ENCODE peak calls at places on chromosome 16, in four cellular contexts. M is GM12891, I is HepG2, Z is H1. O is an unnamed sample.

GRCh38 chr16:89129378-89129777 is 35.7 kb downstream of the ACSF3 start:
- DNase-seq in I (no peak), M (no peak), Z (no peak), O (no peak)

GRCh38 chr16:17258848-17259713 is 211.7 kb downstream of the XYLT1 start:
- DNase-seq in M (peak), I (no peak), Z (no peak), O (peak)

GRCh38 chr16:71552698-71553503 is 24.0 kb downstream of the TAT start:
- DNase-seq in Z (no peak), M (no peak), I (peak), O (no peak)

GRCh38 chr16:62201911-62202310 is 165.7 kb upstream of the CDH8 start:
- DNase-seq in M (no peak), I (no peak), Z (no peak), O (no peak)

GRCh38 chr16:9148376-9149015 is 57.1 kb downstream of the HAPSTR1 start:
- DNase-seq in M (no peak), Z (no peak), I (no peak), O (no peak)

GRCh38 chr16:5024632-5025031 is 9.1 kb downstream of the NAGPA start:
- DNase-seq in Z (no peak), I (no peak), M (no peak), O (no peak)

GRCh38 chr16:50814541-50814940 is 72.7 kb downstream of the CYLD start:
- DNase-seq in M (no peak), I (no peak), Z (no peak), O (no peak)

GRCh38 chr16:24736758-24737157 is 7.3 kb downstream of the TNRC6A start:
- DNase-seq in M (no peak), Z (no peak), I (no peak), O (no peak)

GRCh38 chr16:74601131-74601871 is 5.6 kb downstream of the GLG1 start:
- DNase-seq in Z (no peak), M (peak), I (no peak), O (no peak)

GRCh38 chr16:19856120-19856519 is 28.5 kb downstream of the GPRC5B start:
- DNase-seq in I (no peak), Z (no peak), M (no peak), O (no peak)

GRCh38 chr16:64449511-64449910 is 672.4 kb downstream of the CDH11 start:
- DNase-seq in I (no peak), M (no peak), Z (no peak), O (no peak)

GRCh38 chr16:88558457-88559442 is 11.5 kb upstream of the ZC3H18 start:
- DNase-seq in M (no peak), Z (no peak), I (peak), O (no peak)

GRCh38 chr16:84718-85452 is 6.9 kb downstream of the MPG start:
- DNase-seq in I (no peak), Z (no peak), M (peak), O (peak)

GRCh38 chr16:60788631-60789030 is 1247.6 kb downstream of the CDH8 start:
- DNase-seq in I (no peak), M (no peak), Z (no peak), O (no peak)

GRCh38 chr16:81715358-81716196 is 63.5 kb upstream of the PLCG2 start:
- DNase-seq in M (no peak), Z (no peak), I (no peak), O (no peak)

GRCh38 chr16:76574651-76575050 is 297.4 kb downstream of the CNTNAP4 start:
- DNase-seq in M (no peak), I (peak), Z (no peak), O (no peak)

GRCh38 chr16:84378567-84378966 is 10.2 kb downstream of the ATP2C2 start:
- DNase-seq in M (no peak), Z (no peak), I (no peak), O (no peak)

GRCh38 chr16:4298761-4299522 is 16.9 kb upstream of the GLIS2 start:
- DNase-seq in Z (no peak), I (no peak), M (no peak), O (no peak)

GRCh38 chr16:56136256-56136655 is 55.0 kb upstream of the GNAO1 start:
- DNase-seq in Z (no peak), M (no peak), I (no peak), O (no peak)

GRCh38 chr16:2910441-2910840 is 1.3 kb upstream of the FLYWCH1 start:
- DNase-seq in I (no peak), Z (no peak), M (no peak), O (no peak)

GRCh38 chr16:12231666-12232065 is 255.1 kb downstream of the SNX29 start:
- DNase-seq in Z (no peak), M (no peak), I (no peak), O (no peak)

GRCh38 chr16:85433477-85433876 is 179.6 kb upstream of the GSE1 start:
- DNase-seq in I (no peak), Z (no peak), M (no peak), O (no peak)
- TF ChIP-seq POLR2A in I (no peak), Z (no peak), M (no peak), O (no peak)

GRCh38 chr16:57600952-57601580 is 27.4 kb upstream of the ADGRG1 start:
- DNase-seq in I (no peak), M (no peak), Z (no peak), O (no peak)

GRCh38 chr16:57601801-57602478 is 26.5 kb upstream of the ADGRG1 start:
- DNase-seq in M (no peak), Z (no peak), I (no peak), O (no peak)

GRCh38 chr16:57598437-57598836 is 30.0 kb upstream of the ADGRG1 start:
- DNase-seq in M (no peak), Z (no peak), I (no peak), O (no peak)

GRCh38 chr16:57603110-57604024 is 25.1 kb upstream of the ADGRG1 start:
- DNase-seq in Z (no peak), I (no peak), M (no peak), O (no peak)

DNA sequence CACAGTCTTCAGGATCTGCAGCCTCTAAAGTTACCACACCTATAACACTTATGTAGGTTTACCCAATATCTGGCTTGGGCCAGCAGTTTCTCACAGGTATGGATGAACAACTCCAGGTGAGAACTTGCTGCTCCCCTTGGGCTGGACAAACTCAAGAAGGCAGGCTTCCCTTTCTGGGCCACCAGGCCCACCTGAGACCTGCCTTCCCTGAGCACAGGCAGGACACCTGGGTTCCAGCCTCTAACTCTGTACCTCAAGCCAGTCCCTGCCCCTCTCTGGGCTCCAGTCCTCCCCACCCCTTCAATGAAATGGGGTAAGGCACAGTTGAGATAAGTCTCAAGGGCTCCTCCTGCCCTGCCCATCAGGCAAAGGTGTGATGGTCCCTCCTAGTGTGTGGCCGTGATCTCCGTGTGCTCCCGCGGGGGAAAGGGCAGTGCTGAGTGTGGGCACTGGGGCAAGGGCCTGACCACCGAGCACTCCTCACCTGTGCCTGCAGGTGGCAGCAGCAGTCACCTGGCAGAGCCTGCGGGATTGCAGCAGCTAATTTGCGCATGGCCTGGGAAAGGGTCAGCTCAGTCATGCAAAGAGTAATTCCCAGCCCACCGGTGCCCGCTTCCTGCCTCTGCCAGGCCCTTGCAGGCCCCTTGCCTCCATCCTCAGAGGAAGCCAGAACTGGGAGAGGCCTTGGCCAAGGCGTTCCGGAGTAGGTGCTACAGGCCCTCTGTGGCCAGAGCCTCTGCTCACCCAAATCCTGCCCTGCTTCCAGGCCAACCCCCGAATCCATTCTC is 28.2 kb upstream of the ADGRG1 start:
- DNase-seq in I (peak), Z (peak), M (no peak), O (no peak)
- TF ChIP-seq POLR2AphosphoS5 in I (no peak), Z (no peak), M (no peak), O (no peak)

DNA sequence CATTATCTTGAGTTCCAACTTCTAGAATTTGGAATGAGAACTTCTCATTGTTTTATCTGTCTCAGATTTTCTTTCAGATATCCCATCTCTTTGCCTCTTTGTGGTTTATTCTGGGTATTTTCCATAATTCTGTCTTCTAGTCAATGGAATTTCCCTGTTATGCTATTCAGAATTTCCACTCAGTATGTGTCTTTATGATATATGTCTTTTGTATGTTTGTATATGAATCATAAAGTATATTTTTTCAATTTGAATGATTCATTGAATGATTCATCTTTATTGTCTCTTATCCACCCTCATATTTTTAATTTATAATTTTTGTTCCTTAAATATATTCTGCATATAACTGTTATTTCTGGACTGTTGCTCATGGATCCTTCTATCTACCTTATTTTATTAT is 729.7 kb upstream of the GOT2 start:
- DNase-seq in Z (no peak), I (no peak), M (no peak), O (no peak)
- TF ChIP-seq TAF1 in Z (no peak), I (no peak), M (no peak), O (no peak)

DNA sequence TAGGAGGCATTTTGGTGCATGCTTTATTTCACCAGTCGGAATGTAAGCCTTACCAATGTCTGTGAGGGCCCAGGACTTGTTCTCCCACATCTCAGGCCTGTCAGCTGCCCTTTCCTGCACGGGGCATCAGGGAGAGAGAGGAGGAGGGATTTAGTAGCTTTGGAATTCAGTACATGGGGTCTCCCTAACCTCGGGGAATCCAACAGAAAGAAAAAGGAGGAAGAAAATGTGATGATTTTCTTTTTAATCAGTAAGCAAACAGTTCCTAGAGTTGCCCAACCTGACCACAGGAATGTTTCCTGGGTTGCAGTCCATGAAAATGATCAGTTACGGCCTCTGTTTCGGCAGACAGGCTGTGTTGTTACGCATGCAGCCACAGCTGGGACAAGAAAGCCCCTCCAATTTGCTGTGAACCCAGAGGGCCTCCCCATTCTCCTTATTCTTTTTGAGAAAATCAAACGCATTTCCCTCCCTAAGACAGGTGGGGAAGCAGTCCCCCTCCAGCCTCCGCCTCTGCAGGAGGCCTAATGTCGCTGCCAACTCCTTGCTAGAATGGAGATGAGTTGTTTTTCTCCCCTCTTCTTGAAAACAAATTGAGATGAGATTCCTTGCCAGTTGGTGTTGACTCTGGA is 53.1 kb upstream of the TANGO6 start:
- DNase-seq in I (peak), M (no peak), Z (no peak), O (no peak)
- TF ChIP-seq POLR2A in I (peak), M (no peak), Z (no peak), O (no peak)

GRCh38 chr16:15517743-15518142 is 83.4 kb downstream of the BMERB1 start:
- DNase-seq in M (no peak), Z (no peak), I (no peak), O (no peak)

GRCh38 chr16:15518412-15519351 is 84.3 kb downstream of the BMERB1 start:
- DNase-seq in Z (no peak), I (no peak), M (no peak), O (no peak)

GRCh38 chr16:15521758-15522509 is 87.5 kb downstream of the BMERB1 start:
- DNase-seq in I (no peak), Z (no peak), M (no peak), O (no peak)

GRCh38 chr16:15521390-15521757 is 87.0 kb downstream of the BMERB1 start:
- DNase-seq in I (no peak), Z (no peak), M (no peak), O (no peak)

GRCh38 chr16:15519767-15520166 is 85.4 kb downstream of the BMERB1 start:
- DNase-seq in I (no peak), M (no peak), Z (no peak), O (no peak)
- TF ChIP-seq POLR2AphosphoS5 in I (no peak), M (no peak), Z (no peak), O (no peak)

DNA sequence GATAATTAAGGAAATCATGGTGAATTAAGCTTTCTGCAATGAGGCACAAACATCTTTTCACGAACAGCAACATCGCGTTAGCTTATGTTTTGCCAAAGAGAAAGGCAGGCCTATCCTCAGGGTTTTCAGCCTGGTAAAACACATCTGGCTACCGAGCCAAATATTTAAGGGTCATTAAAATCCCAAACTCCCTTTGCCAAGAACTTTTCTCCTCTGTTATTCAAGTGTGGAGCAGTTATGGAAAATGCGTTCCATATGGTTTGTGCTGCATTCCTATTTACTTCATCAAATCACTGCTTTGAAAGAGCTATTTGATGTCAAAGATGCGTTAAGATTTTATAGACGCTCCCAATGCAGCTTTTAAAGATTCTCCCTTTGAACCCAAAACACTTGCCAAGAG is 308.3 kb upstream of the CDH5 start:
- DNase-seq in Z (no peak), I (no peak), M (no peak), O (no peak)
- TF ChIP-seq TAF1 in Z (no peak), I (no peak), M (no peak), O (no peak)

GRCh38 chr16:67245189-67245585 is 2.1 kb downstream of the FHOD1 start:
- DNase-seq in I (no peak), Z (no peak), M (no peak), O (no peak)

GRCh38 chr16:67243481-67243880 is 3.8 kb downstream of the FHOD1 start:
- DNase-seq in I (no peak), M (no peak), Z (no peak), O (no peak)

GRCh38 chr16:67246081-67246944 is 968 bp downstream of the FHOD1 start:
- DNase-seq in I (peak), M (peak), Z (peak), O (peak)

GRCh38 chr16:67245674-67246080 is 1.6 kb downstream of the FHOD1 start:
- DNase-seq in Z (no peak), I (no peak), M (no peak), O (no peak)

GRCh38 chr16:67244387-67245188 is 2.7 kb downstream of the FHOD1 start:
- DNase-seq in I (no peak), Z (no peak), M (peak), O (peak)
- TF ChIP-seq POLR2A in I (no peak), Z (no peak), M (no peak), O (peak)

GRCh38 chr16:58516768-58517107 is 1.4 kb downstream of the SETD6 start:
- DNase-seq in Z (no peak), M (no peak), I (no peak), O (no peak)
- TF ChIP-seq POLR2AphosphoS5 in Z (no peak), M (no peak), I (peak), O (peak)

GRCh38 chr16:86437348-86437747 is 73.0 kb upstream of the FOXF1 start:
- DNase-seq in Z (no peak), I (no peak), M (no peak), O (no peak)
- TF ChIP-seq TAF1 in Z (no peak), I (no peak), M (no peak), O (no peak)

GRCh38 chr16:67530013-67530939 is 1.6 kb downstream of the RIPOR1 start:
- DNase-seq in M (no peak), Z (no peak), I (no peak), O (no peak)

GRCh38 chr16:67529639-67530012 is 997 bp downstream of the RIPOR1 start:
- DNase-seq in Z (no peak), M (no peak), I (no peak), O (no peak)

GRCh38 chr16:67531247-67531646 is 2.6 kb downstream of the RIPOR1 start:
- DNase-seq in Z (no peak), M (no peak), I (no peak), O (no peak)

GRCh38 chr16:67528222-67528869 is at the start of gene RIPOR1:
- DNase-seq in M (peak), Z (no peak), I (peak), O (peak)

GRCh38 chr16:67528870-67529638 is 425 bp downstream of the RIPOR1 start:
- DNase-seq in Z (no peak), M (no peak), I (no peak), O (no peak)
- TF ChIP-seq POLR2A in Z (no peak), M (no peak), I (peak), O (no peak)

O was measured in GM12892.